ENCODE peak calls at places on chromosomes 2 and 18, in four cellular contexts. One of them, this sample, is unnamed.
A peak's percentile ranks its signal among the peaks of the same experiment; 100 is the strongest.

GRCh38 chr18:76992226-76993084 is 140.1 kb downstream of the MBP start:
- DNase-seq in K562: no peak
- DNase-seq in GM12878: no peak
- DNase-seq in HepG2: no peak
- DNase-seq in this sample: no peak

GRCh38 chr18:27839141-27839540 is 337.8 kb downstream of the CDH2 start:
- DNase-seq in GM12878: no peak
- DNase-seq in HepG2: peak; percentile 15
- DNase-seq in K562: no peak
- DNase-seq in this sample: no peak

GRCh38 chr2:29747786-29748470 is 173.5 kb downstream of the ALK start:
- DNase-seq in K562: no peak
- DNase-seq in GM12878: no peak
- DNase-seq in HepG2: peak; percentile 7
- DNase-seq in this sample: no peak

GRCh38 chr2:15704086-15704787 is 112.6 kb downstream of the DDX1 start:
- DNase-seq in HepG2: no peak
- DNase-seq in GM12878: no peak
- DNase-seq in K562: no peak
- DNase-seq in this sample: no peak

GRCh38 chr2:167331636-167332232 is 443.5 kb downstream of the XIRP2 start:
- DNase-seq in GM12878: no peak
- DNase-seq in K562: no peak
- DNase-seq in HepG2: peak; percentile 11
- DNase-seq in this sample: peak; percentile 12

GRCh38 chr2:231308631-231309414 is 86.7 kb upstream of the B3GNT7 start:
- DNase-seq in HepG2: no peak
- DNase-seq in GM12878: no peak
- DNase-seq in K562: no peak
- DNase-seq in this sample: no peak

GRCh38 chr2:165283342-165283741 is 44.1 kb downstream of the SCN2A start:
- DNase-seq in K562: no peak
- DNase-seq in HepG2: no peak
- DNase-seq in GM12878: no peak
- DNase-seq in this sample: no peak

GRCh38 chr18:45255142-45255890 is 360.0 kb upstream of the SLC14A2 start:
- DNase-seq in HepG2: no peak
- DNase-seq in K562: no peak
- DNase-seq in GM12878: no peak
- DNase-seq in this sample: no peak

GRCh38 chr2:222964632-222965031 is 87.4 kb upstream of the KCNE4 start:
- DNase-seq in K562: no peak
- DNase-seq in HepG2: no peak
- DNase-seq in GM12878: no peak
- DNase-seq in this sample: no peak

GRCh38 chr2:57372237-57372962 is 674.2 kb upstream of the VRK2 start:
- DNase-seq in K562: no peak
- DNase-seq in HepG2: no peak
- DNase-seq in GM12878: no peak
- DNase-seq in this sample: no peak

GRCh38 chr2:181372656-181373055 is 84.5 kb upstream of the ITGA4 start:
- DNase-seq in GM12878: no peak
- DNase-seq in HepG2: no peak
- DNase-seq in K562: no peak
- DNase-seq in this sample: no peak

GRCh38 chr2:181376442-181376841 is 80.7 kb upstream of the ITGA4 start:
- DNase-seq in K562: no peak
- DNase-seq in GM12878: no peak
- DNase-seq in HepG2: no peak
- DNase-seq in this sample: no peak

GRCh38 chr2:181376999-181377398 is 80.2 kb upstream of the ITGA4 start:
- DNase-seq in GM12878: no peak
- DNase-seq in HepG2: no peak
- DNase-seq in K562: no peak
- DNase-seq in this sample: no peak

GRCh38 chr2:181371782-181372292 is 85.3 kb upstream of the ITGA4 start:
- DNase-seq in HepG2: no peak
- DNase-seq in GM12878: no peak
- DNase-seq in K562: no peak
- DNase-seq in this sample: no peak

GRCh38 chr2:181374741-181375675 is 82.2 kb upstream of the ITGA4 start:
- DNase-seq in HepG2: no peak
- DNase-seq in K562: no peak
- DNase-seq in GM12878: peak; percentile 42
- DNase-seq in this sample: peak; percentile 26
- TF ChIP-seq NFIC in HepG2: no peak
- TF ChIP-seq NFIC in K562: no peak
- TF ChIP-seq NFIC in GM12878: peak; percentile 83
- TF ChIP-seq NFIC in this sample: no peak

DNA sequence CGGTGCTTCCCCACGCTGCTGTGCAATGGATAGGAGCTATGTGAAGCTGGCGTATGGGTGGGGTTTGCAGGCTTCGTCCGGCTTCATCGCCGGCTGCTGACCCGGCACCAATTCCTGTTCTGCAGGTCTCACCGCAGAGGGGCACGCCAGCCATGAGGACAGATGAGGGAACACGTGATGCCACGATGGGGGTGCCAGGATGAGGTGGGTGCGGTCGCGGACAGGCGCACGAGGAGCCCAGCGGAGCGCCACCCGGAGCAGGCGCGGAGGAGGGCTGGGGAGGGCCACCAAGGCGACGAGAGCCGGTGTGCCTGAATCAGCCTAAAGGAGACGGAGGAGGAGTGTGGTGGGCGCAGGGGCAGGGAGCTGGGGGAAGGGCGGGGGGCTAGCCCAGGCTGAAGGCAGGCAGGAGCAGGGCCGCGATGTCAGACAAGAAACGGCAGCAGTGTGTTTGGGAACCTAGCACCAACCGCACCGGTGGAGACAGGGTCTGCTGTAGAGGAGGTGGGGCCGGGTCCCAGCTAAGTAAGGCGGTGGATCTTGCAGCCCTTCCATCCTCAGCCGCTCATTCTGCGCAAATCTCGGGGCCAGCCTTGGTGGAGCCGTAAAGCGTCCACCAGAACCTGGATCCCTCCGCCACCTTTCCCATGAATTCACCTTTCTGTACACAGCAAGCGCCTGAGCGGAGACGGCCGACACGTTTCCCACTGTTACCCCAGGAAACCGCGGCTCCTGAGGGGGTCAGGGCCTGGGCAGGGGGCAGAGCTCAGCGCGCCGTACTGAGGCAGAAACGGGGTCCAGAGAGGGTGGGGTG is 17.0 kb upstream of the CD8A start:
- DNase-seq in HepG2: peak; percentile 56
- DNase-seq in GM12878: no peak
- DNase-seq in K562: no peak
- DNase-seq in this sample: peak; percentile 92
- TF ChIP-seq NFIC in HepG2: no peak
- TF ChIP-seq NFIC in GM12878: no peak
- TF ChIP-seq NFIC in K562: no peak
- TF ChIP-seq NFIC in this sample: no peak

GRCh38 chr2:79564065-79564464 is 51.2 kb downstream of the CTNNA2 start:
- DNase-seq in HepG2: no peak
- DNase-seq in GM12878: no peak
- DNase-seq in K562: no peak
- DNase-seq in this sample: no peak
- TF ChIP-seq NFIC in HepG2: no peak
- TF ChIP-seq NFIC in GM12878: no peak
- TF ChIP-seq NFIC in K562: no peak
- TF ChIP-seq NFIC in this sample: no peak

GRCh38 chr2:38167968-38168350 is 92.0 kb upstream of the CYP1B1 start:
- DNase-seq in HepG2: no peak
- DNase-seq in GM12878: no peak
- DNase-seq in K562: no peak
- DNase-seq in this sample: no peak

GRCh38 chr2:38163006-38163405 is 87.1 kb upstream of the CYP1B1 start:
- DNase-seq in HepG2: no peak
- DNase-seq in K562: no peak
- DNase-seq in GM12878: no peak
- DNase-seq in this sample: no peak

GRCh38 chr2:38165698-38166097 is 89.7 kb upstream of the CYP1B1 start:
- DNase-seq in HepG2: no peak
- DNase-seq in GM12878: no peak
- DNase-seq in K562: no peak
- DNase-seq in this sample: no peak

GRCh38 chr2:38163579-38163978 is 87.6 kb upstream of the CYP1B1 start:
- DNase-seq in GM12878: no peak
- DNase-seq in HepG2: no peak
- DNase-seq in K562: no peak
- DNase-seq in this sample: no peak

GRCh38 chr2:38164881-38165280 is 88.9 kb upstream of the CYP1B1 start:
- DNase-seq in HepG2: no peak
- DNase-seq in K562: no peak
- DNase-seq in GM12878: peak; percentile 56
- DNase-seq in this sample: no peak
- TF ChIP-seq NFIC in HepG2: no peak
- TF ChIP-seq NFIC in K562: no peak
- TF ChIP-seq NFIC in GM12878: peak; percentile 39
- TF ChIP-seq NFIC in this sample: no peak

GRCh38 chr2:61807036-61807757 is 46.7 kb downstream of the FAM161A start:
- DNase-seq in K562: no peak
- DNase-seq in GM12878: peak; percentile 24
- DNase-seq in HepG2: no peak
- DNase-seq in this sample: no peak
- TF ChIP-seq NFIC in K562: no peak
- TF ChIP-seq NFIC in GM12878: peak; percentile 81
- TF ChIP-seq NFIC in HepG2: no peak
- TF ChIP-seq NFIC in this sample: no peak